ENCODE peak calls at places on chromosomes 5 and 9, in five cellular contexts. O, C, Z, H and X are unnamed samples.

GRCh38 chr5:21817668-21818419 is 1035.3 kb downstream of the CDH12 start:
- DNase-seq in O (peak), C (peak), Z (no peak), H (no peak), X (peak)

GRCh38 chr9:80500300-80500699 is 928.5 kb downstream of the TLE4 start:
- DNase-seq in O (no peak), C (no peak), Z (no peak), H (no peak), X (no peak)

GRCh38 chr9:5801739-5802113 is 31.2 kb downstream of the ERMP1 start:
- DNase-seq in O (no peak), C (peak), Z (no peak), H (no peak), X (no peak)

GRCh38 chr9:129138476-129139232 is 27.4 kb downstream of the PTPA start:
- DNase-seq in O (no peak), C (peak), Z (peak), H (no peak), X (no peak)

GRCh38 chr9:36597412-36598178 is 24.9 kb downstream of the MELK start:
- DNase-seq in O (no peak), C (peak), Z (peak), H (peak), X (peak)

GRCh38 chr5:73374520-73375235 is 73.9 kb downstream of the FOXD1 start:
- DNase-seq in O (no peak), C (peak), Z (no peak), H (no peak), X (no peak)

GRCh38 chr5:124179788-124180187 is 566.7 kb downstream of the ZNF608 start:
- DNase-seq in O (no peak), C (no peak), Z (no peak), H (no peak), X (no peak)

GRCh38 chr5:169149317-169149716 is 151.6 kb downstream of the SLIT3 start:
- DNase-seq in O (no peak), C (peak), Z (no peak), H (no peak), X (peak)

GRCh38 chr9:93207326-93207814 is 23.4 kb downstream of the WNK2 start:
- DNase-seq in O (no peak), C (no peak), Z (no peak), H (no peak), X (no peak)
- TF ChIP-seq EZH2phosphoT487 in O (no peak), C (no peak), Z (no peak), H (no peak), X (no peak)

DNA sequence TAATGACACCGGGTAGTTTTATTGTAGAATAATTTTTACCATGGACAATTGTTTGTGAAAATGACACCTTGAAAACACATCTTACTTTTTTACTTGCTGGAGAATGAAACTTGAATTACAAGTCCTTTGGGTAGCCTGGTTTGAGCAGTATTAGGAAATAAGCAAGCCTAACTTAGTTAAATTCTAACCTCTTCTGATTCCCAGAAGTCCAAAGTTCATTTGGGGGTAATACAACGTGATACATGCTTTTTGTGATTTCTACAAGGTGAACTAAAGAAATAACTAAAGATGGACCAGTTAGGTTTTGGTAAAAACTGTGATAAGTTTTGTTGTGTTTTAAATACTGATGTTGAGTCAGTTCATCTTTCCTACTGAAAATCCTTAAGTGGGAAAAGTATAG is 135.4 kb upstream of the DMRT1 start:
- DNase-seq in O (peak), C (no peak), Z (no peak), H (no peak), X (no peak)
- TF ChIP-seq EZH2phosphoT487 in O (no peak), C (no peak), Z (no peak), H (no peak), X (no peak)

DNA sequence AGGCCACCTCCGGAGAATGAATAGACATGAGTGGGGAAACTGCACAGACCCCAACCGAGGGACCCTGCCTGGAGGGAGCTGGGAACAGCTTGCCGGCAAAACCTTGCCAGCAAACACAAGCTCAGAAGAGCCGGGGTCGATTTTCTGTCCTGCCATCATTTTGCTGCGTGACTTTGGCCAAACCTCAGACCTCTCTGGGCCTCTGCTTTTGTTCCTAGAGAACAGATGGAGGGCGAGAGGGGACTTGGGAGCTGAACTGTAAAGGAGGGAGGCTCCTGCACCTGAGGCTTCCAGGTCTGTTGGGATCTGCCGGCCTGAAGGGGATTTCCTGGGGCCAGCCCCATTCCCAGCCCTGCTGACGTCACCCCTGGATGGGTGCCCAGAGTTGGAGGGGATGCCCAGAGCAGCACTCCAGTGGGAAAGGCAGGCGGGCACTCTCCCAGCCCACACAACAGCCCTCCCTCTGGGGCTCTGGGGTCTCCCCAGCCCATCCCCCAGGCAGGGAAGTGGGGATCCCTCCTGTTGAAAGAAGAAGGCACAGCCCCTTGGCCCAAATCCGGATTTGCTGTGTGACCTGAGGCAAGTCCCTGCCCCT is 40.4 kb upstream of the SYNPO start:
- DNase-seq in O (no peak), C (peak), Z (peak), H (no peak), X (no peak)
- TF ChIP-seq EZH2phosphoT487 in O (no peak), C (no peak), Z (no peak), H (no peak), X (no peak)

GRCh38 chr5:134127988-134128647 is 13.6 kb downstream of the TCF7 start:
- DNase-seq in O (no peak), C (no peak), Z (no peak), H (no peak), X (no peak)

GRCh38 chr5:134123360-134123759 is 8.9 kb downstream of the TCF7 start:
- DNase-seq in O (no peak), C (no peak), Z (no peak), H (no peak), X (no peak)

GRCh38 chr5:134124289-134125194 is 10.1 kb downstream of the TCF7 start:
- DNase-seq in O (no peak), C (peak), Z (no peak), H (peak), X (no peak)

GRCh38 chr5:134127376-134127861 is 12.9 kb downstream of the TCF7 start:
- DNase-seq in O (no peak), C (no peak), Z (no peak), H (no peak), X (no peak)

GRCh38 chr5:134125195-134126015 is 10.9 kb downstream of the TCF7 start:
- DNase-seq in O (no peak), C (peak), Z (peak), H (peak), X (no peak)
- TF ChIP-seq EZH2phosphoT487 in O (no peak), C (no peak), Z (no peak), H (no peak), X (no peak)

DNA sequence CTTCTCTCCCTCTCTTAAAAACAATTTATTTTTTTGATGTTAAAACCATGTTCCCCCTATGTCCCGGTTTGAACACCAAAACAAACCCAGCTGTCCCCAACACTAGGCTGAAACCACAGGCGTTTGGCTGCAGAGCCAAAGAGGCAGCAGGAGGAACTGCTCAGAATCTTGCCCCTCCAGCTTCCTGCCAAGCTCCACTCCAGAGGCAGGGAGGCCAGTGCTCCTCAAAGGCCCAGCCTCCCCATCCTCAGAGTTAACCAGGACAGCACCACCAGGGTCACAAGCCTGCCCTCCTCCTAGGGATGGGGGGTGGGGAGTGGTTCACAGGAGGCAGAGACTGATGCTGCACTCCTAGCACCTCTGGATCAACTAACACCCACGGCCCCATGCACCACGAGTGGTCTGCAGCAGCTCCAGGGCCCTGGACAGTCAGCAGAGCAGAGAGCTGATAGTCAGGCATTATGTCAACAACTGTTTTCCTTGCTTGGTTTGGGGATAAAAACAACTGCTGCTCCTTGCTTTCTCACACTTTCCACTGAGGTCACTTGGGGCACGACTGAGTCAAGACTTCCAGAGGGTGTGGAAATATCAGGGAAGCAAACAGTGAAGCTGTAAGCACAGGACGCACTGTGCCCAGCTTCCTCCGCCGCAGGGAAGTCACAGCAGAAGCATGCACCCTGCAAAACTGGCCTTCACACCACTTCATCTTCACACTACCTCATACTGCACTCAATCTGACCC is 96.4 kb upstream of the ADRA1B start:
- DNase-seq in O (no peak), C (peak), Z (peak), H (no peak), X (no peak)
- TF ChIP-seq EZH2phosphoT487 in O (no peak), C (no peak), Z (no peak), H (no peak), X (no peak)

GRCh38 chr5:143165049-143165448 is 238.4 kb downstream of the NR3C1 start:
- DNase-seq in O (no peak), C (no peak), Z (no peak), H (no peak), X (no peak)

GRCh38 chr5:143162810-143163209 is 240.7 kb downstream of the NR3C1 start:
- DNase-seq in O (no peak), C (no peak), Z (no peak), H (no peak), X (no peak)

GRCh38 chr5:143166661-143167420 is 236.6 kb downstream of the NR3C1 start:
- DNase-seq in O (peak), C (no peak), Z (peak), H (no peak), X (no peak)

GRCh38 chr5:143166080-143166479 is 237.4 kb downstream of the NR3C1 start:
- DNase-seq in O (no peak), C (no peak), Z (no peak), H (no peak), X (no peak)

DNA sequence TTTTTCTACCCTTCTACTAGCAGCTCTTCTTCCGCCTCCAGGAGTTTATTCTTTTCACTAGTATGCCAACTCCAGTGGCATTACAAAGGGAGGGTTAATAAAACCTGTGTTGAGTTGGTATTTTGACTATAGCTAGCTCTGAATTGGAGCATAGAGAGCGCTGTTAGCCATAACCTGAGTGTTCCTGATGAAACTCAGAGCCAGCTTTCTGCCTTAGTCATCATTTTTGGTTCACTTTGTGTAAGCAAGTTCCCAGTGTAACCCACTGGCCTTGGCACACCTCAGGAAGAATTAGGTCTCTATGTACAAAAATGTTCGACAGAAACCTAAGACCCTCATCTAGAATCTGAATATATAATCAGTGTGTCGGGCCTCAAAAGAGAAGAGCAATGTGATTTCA is 238.9 kb downstream of the NR3C1 start:
- DNase-seq in O (peak), C (no peak), Z (no peak), H (no peak), X (no peak)
- TF ChIP-seq EZH2phosphoT487 in O (no peak), C (no peak), Z (no peak), H (no peak), X (no peak)

DNA sequence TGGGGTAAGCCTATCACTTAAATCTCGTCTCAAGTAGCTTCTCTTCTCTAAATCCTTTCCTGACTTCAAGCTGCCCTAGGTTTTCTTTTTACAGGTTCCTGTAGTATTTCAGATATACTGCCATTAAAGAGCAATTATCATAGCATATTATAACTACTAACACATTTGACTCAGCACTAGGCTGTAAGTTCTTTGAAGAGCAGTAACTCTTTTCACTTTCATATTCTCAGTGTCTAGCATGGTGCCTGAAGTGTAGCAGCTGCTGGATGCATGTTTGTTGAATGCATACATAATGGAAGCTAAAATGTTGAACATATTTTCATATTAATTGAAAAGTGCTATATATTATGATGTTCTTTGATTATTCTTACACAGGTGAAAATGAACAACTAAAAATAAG is 22.5 kb downstream of the CCDC152 start:
- DNase-seq in O (peak), C (no peak), Z (no peak), H (no peak), X (no peak)
- TF ChIP-seq EZH2phosphoT487 in O (no peak), C (no peak), Z (no peak), H (no peak), X (no peak)